ENCODE peak calls at places on chromosomes 1 and 21, in five cellular contexts. One of them, this sample, is unnamed.

GRCh38 chr1:56688522-56689026 is 43.5 kb downstream of the PRKAA2 start:
- DNase-seq in tibial artery: no peak
- DNase-seq in heart right ventricle: no peak
- DNase-seq in cardiac muscle cell: no peak
- DNase-seq in uterus: no peak
- DNase-seq in this sample: peak; percentile 86

GRCh38 chr1:68174173-68175113 is 57.9 kb downstream of the WLS start:
- DNase-seq in tibial artery: peak; percentile 75
- DNase-seq in uterus: peak; percentile 42
- DNase-seq in cardiac muscle cell: peak; percentile 41
- DNase-seq in heart right ventricle: peak; percentile 23
- DNase-seq in this sample: peak; percentile 82

GRCh38 chr1:203089001-203089650 is 3.3 kb upstream of the MYOG start:
- DNase-seq in cardiac muscle cell: no peak
- DNase-seq in uterus: no peak
- DNase-seq in heart right ventricle: no peak
- DNase-seq in tibial artery: no peak
- DNase-seq in this sample: peak; percentile 68

GRCh38 chr1:241838831-241839365 is 9.1 kb upstream of the EXO1 start:
- DNase-seq in uterus: no peak
- DNase-seq in cardiac muscle cell: no peak
- DNase-seq in tibial artery: no peak
- DNase-seq in heart right ventricle: no peak
- DNase-seq in this sample: no peak

GRCh38 chr1:244406337-244406736 is 45.4 kb downstream of the ADSS2 start:
- DNase-seq in heart right ventricle: no peak
- DNase-seq in uterus: no peak
- DNase-seq in cardiac muscle cell: no peak
- DNase-seq in tibial artery: no peak
- DNase-seq in this sample: no peak

GRCh38 chr21:44907966-44908364 is 12.7 kb downstream of the ITGB2 start:
- DNase-seq in heart right ventricle: peak; percentile 36
- DNase-seq in uterus: no peak
- DNase-seq in tibial artery: no peak
- DNase-seq in cardiac muscle cell: no peak
- DNase-seq in this sample: no peak

GRCh38 chr1:4519954-4520353 is 134.5 kb upstream of the AJAP1 start:
- DNase-seq in cardiac muscle cell: no peak
- DNase-seq in heart right ventricle: no peak
- DNase-seq in tibial artery: no peak
- DNase-seq in uterus: no peak
- DNase-seq in this sample: no peak

GRCh38 chr1:205488074-205488723 is 16.3 kb upstream of the CDK18 start:
- DNase-seq in uterus: peak; percentile 53
- DNase-seq in cardiac muscle cell: peak; percentile 88
- DNase-seq in tibial artery: peak; percentile 72
- DNase-seq in heart right ventricle: no peak
- DNase-seq in this sample: peak; percentile 89

GRCh38 chr1:74652711-74653131 is 20.9 kb downstream of the ERICH3 start:
- DNase-seq in uterus: peak; percentile 70
- DNase-seq in cardiac muscle cell: no peak
- DNase-seq in heart right ventricle: no peak
- DNase-seq in tibial artery: no peak
- DNase-seq in this sample: peak; percentile 13

GRCh38 chr1:26081267-26082019 is 14.0 kb upstream of the TRIM63 start:
- DNase-seq in tibial artery: no peak
- DNase-seq in heart right ventricle: peak; percentile 59
- DNase-seq in cardiac muscle cell: no peak
- DNase-seq in uterus: no peak
- DNase-seq in this sample: no peak

GRCh38 chr1:21775985-21776562 is 6.9 kb downstream of the USP48 start:
- DNase-seq in uterus: no peak
- DNase-seq in cardiac muscle cell: no peak
- DNase-seq in heart right ventricle: no peak
- DNase-seq in tibial artery: no peak
- DNase-seq in this sample: no peak

GRCh38 chr1:5858246-5858645 is 134.0 kb downstream of the NPHP4 start:
- DNase-seq in cardiac muscle cell: no peak
- DNase-seq in uterus: no peak
- DNase-seq in tibial artery: no peak
- DNase-seq in heart right ventricle: no peak
- DNase-seq in this sample: no peak

GRCh38 chr1:8013800-8014199 is 12.3 kb downstream of the ERRFI1 start:
- DNase-seq in cardiac muscle cell: no peak
- DNase-seq in heart right ventricle: no peak
- DNase-seq in tibial artery: no peak
- DNase-seq in uterus: no peak
- DNase-seq in this sample: no peak

GRCh38 chr21:15283138-15283537 is 218.3 kb upstream of the NRIP1 start:
- DNase-seq in tibial artery: no peak
- DNase-seq in heart right ventricle: no peak
- DNase-seq in uterus: no peak
- DNase-seq in cardiac muscle cell: no peak
- DNase-seq in this sample: no peak

GRCh38 chr1:153616885-153617428 is 832 bp upstream of the S100A14 start:
- DNase-seq in tibial artery: no peak
- DNase-seq in heart right ventricle: no peak
- DNase-seq in cardiac muscle cell: peak; percentile 40
- DNase-seq in uterus: no peak
- DNase-seq in this sample: no peak

GRCh38 chr1:234515411-234515810 is 36.4 kb upstream of the TARBP1 start:
- DNase-seq in cardiac muscle cell: no peak
- DNase-seq in heart right ventricle: no peak
- DNase-seq in uterus: no peak
- DNase-seq in tibial artery: no peak
- DNase-seq in this sample: no peak

GRCh38 chr21:35476616-35477395 is 427.7 kb upstream of the RUNX1 start:
- DNase-seq in uterus: no peak
- DNase-seq in cardiac muscle cell: no peak
- DNase-seq in tibial artery: no peak
- DNase-seq in heart right ventricle: no peak
- DNase-seq in this sample: no peak

GRCh38 chr1:91948097-91948496 is 1.1 kb upstream of the BRDT start:
- DNase-seq in heart right ventricle: no peak
- DNase-seq in uterus: no peak
- DNase-seq in tibial artery: no peak
- DNase-seq in cardiac muscle cell: no peak
- DNase-seq in this sample: no peak

GRCh38 chr1:19436716-19437476 is 48.4 kb downstream of the CAPZB start:
- DNase-seq in heart right ventricle: peak; percentile 59
- DNase-seq in cardiac muscle cell: no peak
- DNase-seq in tibial artery: peak; percentile 90
- DNase-seq in uterus: peak; percentile 74
- DNase-seq in this sample: peak; percentile 48

GRCh38 chr1:163115887-163116286 is 46.7 kb downstream of the RGS4 start:
- DNase-seq in uterus: no peak
- DNase-seq in cardiac muscle cell: no peak
- DNase-seq in heart right ventricle: no peak
- DNase-seq in tibial artery: no peak
- DNase-seq in this sample: no peak

GRCh38 chr1:55593299-55593698 is 378.1 kb upstream of the USP24 start:
- DNase-seq in tibial artery: no peak
- DNase-seq in cardiac muscle cell: no peak
- DNase-seq in uterus: no peak
- DNase-seq in heart right ventricle: no peak
- DNase-seq in this sample: no peak

GRCh38 chr21:17730782-17731181 is 88.4 kb downstream of the C21orf91 start:
- DNase-seq in heart right ventricle: no peak
- DNase-seq in cardiac muscle cell: no peak
- DNase-seq in uterus: no peak
- DNase-seq in tibial artery: no peak
- DNase-seq in this sample: no peak

GRCh38 chr1:56961426-56961825 is 4.4 kb downstream of the C8B start:
- DNase-seq in tibial artery: no peak
- DNase-seq in cardiac muscle cell: no peak
- DNase-seq in uterus: no peak
- DNase-seq in heart right ventricle: no peak
- DNase-seq in this sample: no peak

GRCh38 chr1:80056179-80056578 is 1049.6 kb upstream of the ADGRL4 start:
- DNase-seq in tibial artery: no peak
- DNase-seq in heart right ventricle: no peak
- DNase-seq in cardiac muscle cell: no peak
- DNase-seq in uterus: no peak
- DNase-seq in this sample: peak; percentile 13

GRCh38 chr1:21673277-21673780 is 4.2 kb upstream of the RAP1GAP start:
- DNase-seq in heart right ventricle: peak; percentile 82
- DNase-seq in cardiac muscle cell: no peak
- DNase-seq in uterus: peak; percentile 78
- DNase-seq in tibial artery: peak; percentile 93
- DNase-seq in this sample: no peak

GRCh38 chr1:59079434-59080135 is 217.3 kb upstream of the FGGY start:
- DNase-seq in cardiac muscle cell: no peak
- DNase-seq in uterus: no peak
- DNase-seq in heart right ventricle: no peak
- DNase-seq in tibial artery: no peak
- DNase-seq in this sample: no peak

GRCh38 chr1:210232524-210233215 is at the start of gene SERTAD4:
- DNase-seq in uterus: peak; percentile 37
- DNase-seq in tibial artery: no peak
- DNase-seq in cardiac muscle cell: peak; percentile 63
- DNase-seq in heart right ventricle: peak; percentile 41
- DNase-seq in this sample: peak; percentile 64

GRCh38 chr1:194295690-194296089 is 1109.3 kb upstream of the B3GALT2 start:
- DNase-seq in cardiac muscle cell: peak; percentile 76
- DNase-seq in uterus: no peak
- DNase-seq in heart right ventricle: no peak
- DNase-seq in tibial artery: no peak
- DNase-seq in this sample: no peak

GRCh38 chr1:245837741-245838140 is 669.3 kb downstream of the SMYD3 start:
- DNase-seq in uterus: no peak
- DNase-seq in tibial artery: no peak
- DNase-seq in heart right ventricle: no peak
- DNase-seq in cardiac muscle cell: no peak
- DNase-seq in this sample: no peak

GRCh38 chr1:226109829-226110248 is 47.3 kb downstream of the H3-3A start:
- DNase-seq in cardiac muscle cell: peak; percentile 89
- DNase-seq in uterus: peak; percentile 88
- DNase-seq in heart right ventricle: peak; percentile 90
- DNase-seq in tibial artery: peak; percentile 93
- DNase-seq in this sample: peak; percentile 97

GRCh38 chr1:182015360-182015759 is 46.2 kb downstream of the ZNF648 start:
- DNase-seq in cardiac muscle cell: no peak
- DNase-seq in uterus: no peak
- DNase-seq in tibial artery: no peak
- DNase-seq in heart right ventricle: no peak
- DNase-seq in this sample: no peak
- TF ChIP-seq CTCF in cardiac muscle cell: no peak
- TF ChIP-seq CTCF in uterus: no peak
- TF ChIP-seq CTCF in tibial artery: no peak
- TF ChIP-seq CTCF in heart right ventricle: peak; percentile 25
- TF ChIP-seq CTCF in this sample: no peak

DNA sequence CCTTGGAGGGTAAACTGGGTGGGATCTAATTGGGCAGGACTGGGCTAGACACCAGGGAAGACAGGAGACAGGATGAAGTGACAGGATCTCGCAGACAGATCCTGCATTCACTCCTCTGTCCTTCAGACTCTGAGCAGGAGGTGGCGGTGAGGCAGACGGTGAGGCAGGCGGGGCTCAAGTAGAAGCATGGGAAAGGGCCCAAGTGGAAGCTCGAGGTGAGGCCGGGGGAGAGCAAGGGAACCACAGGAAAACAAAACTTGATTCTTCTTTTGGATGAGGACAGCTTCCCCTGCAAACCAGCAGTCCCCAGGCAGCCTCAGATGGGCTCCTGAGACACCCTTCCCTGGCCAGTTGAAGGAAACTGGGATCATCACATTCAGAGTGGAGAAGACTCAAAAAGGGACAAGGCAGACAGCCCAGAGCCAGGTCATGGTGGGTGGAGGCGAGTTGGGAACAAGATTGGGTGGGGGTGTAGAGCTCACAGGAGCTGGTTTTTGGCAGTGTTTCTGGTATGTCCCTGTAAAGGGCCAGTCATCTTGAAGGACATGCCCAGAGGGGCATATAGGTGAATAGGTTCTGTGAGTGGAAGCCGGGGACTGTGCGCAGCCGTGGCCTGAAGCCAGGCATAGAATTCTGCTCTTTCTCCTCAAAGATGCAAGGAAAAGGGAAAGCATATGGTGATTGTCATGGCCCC is 18.1 kb downstream of the INKA2 start:
- DNase-seq in cardiac muscle cell: no peak
- DNase-seq in heart right ventricle: no peak
- DNase-seq in tibial artery: no peak
- DNase-seq in uterus: no peak
- DNase-seq in this sample: no peak
- H3K27ac ChIP-seq in cardiac muscle cell: no peak overlapping the region
- H3K27ac ChIP-seq in heart right ventricle: peak overlapping the region; percentile 84
- H3K27ac ChIP-seq in tibial artery: peak overlapping the region; percentile 23
- H3K27ac ChIP-seq in uterus: no peak overlapping the region
- H3K27ac ChIP-seq in this sample: peak overlapping the region; percentile 59

GRCh38 chr1:47951545-47952235 is 45.5 kb downstream of the TRABD2B start:
- DNase-seq in uterus: no peak
- DNase-seq in cardiac muscle cell: no peak
- DNase-seq in tibial artery: no peak
- DNase-seq in heart right ventricle: no peak
- DNase-seq in this sample: no peak
- TF ChIP-seq CTCF in uterus: no peak
- TF ChIP-seq CTCF in cardiac muscle cell: no peak
- TF ChIP-seq CTCF in tibial artery: no peak
- TF ChIP-seq CTCF in heart right ventricle: no peak
- TF ChIP-seq CTCF in this sample: no peak

DNA sequence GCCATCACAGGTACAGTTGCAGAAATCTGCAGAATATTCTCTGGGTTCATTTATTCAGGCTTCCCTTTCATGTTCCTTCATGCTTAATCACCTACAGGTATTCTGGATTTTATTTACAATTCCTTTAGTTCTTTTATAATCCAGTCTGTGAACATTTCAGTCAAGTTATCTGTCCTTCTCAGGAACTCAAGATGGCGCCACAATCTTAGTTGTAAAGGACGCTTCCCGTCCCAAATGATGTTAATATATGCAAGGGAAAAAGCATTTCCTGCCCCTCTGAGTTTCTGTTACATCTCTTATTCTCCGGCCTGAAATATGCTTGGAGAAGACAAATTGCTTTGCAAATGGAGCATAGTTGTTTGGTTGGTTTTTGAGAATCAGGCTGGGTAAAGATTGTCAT is 19.3 kb downstream of the F3 start:
- DNase-seq in heart right ventricle: no peak
- DNase-seq in cardiac muscle cell: peak; percentile 51
- DNase-seq in tibial artery: no peak
- DNase-seq in uterus: no peak
- DNase-seq in this sample: no peak
- H3K27ac ChIP-seq in heart right ventricle: no peak overlapping the region
- H3K27ac ChIP-seq in cardiac muscle cell: no peak overlapping the region
- H3K27ac ChIP-seq in tibial artery: no peak overlapping the region
- H3K27ac ChIP-seq in uterus: no peak overlapping the region
- H3K27ac ChIP-seq in this sample: no peak overlapping the region

This sample was measured in RWPE1.